ENCODE peak calls at places on chromosomes 3 and 15, in four cellular contexts. D is tibial nerve, M is mucosa of descending colon, V is adrenal gland. H is an unnamed sample. For H3K4me1, the result is how much of the 10 kb centered on the place peaks cover.

GRCh38 chr15:41647269-41647668 is 12.9 kb upstream of the MGA start:
- DNase-seq in D (no peak), M (no peak), V (no peak), H (no peak)

GRCh38 chr3:16482770-16483531 is 30.5 kb downstream of the RFTN1 start:
- DNase-seq in D (no peak), M (peak), V (peak), H (no peak)

GRCh38 chr3:127383656-127384179 is 95.9 kb upstream of the PRR20G start:
- DNase-seq in D (no peak), M (no peak), V (no peak), H (no peak)

GRCh38 chr3:60841355-60841754 is 409.9 kb downstream of the FHIT start:
- DNase-seq in D (no peak), M (no peak), V (peak), H (no peak)

GRCh38 chr15:85627245-85627935 is 167.3 kb downstream of the KLHL25 start:
- DNase-seq in D (no peak), M (no peak), V (no peak), H (no peak)

GRCh38 chr3:60240558-60240957 is 1010.7 kb downstream of the FHIT start:
- DNase-seq in D (no peak), M (peak), V (no peak), H (no peak)

GRCh38 chr3:106699093-106699492 is 678.1 kb upstream of the CCDC54 start:
- DNase-seq in D (no peak), M (no peak), V (no peak), H (no peak)

GRCh38 chr3:73719413-73719831 is 94.7 kb upstream of the PDZRN3 start:
- DNase-seq in D (no peak), M (no peak), V (no peak), H (no peak)

GRCh38 chr3:101303089-101303731 is 17.2 kb downstream of the IMPG2 start:
- DNase-seq in D (no peak), M (no peak), V (no peak), H (no peak)

GRCh38 chr15:72889545-72889944 is 106.0 kb upstream of the ADPGK start:
- DNase-seq in D (no peak), M (no peak), V (no peak), H (no peak)

GRCh38 chr15:51405646-51406194 is 64.3 kb downstream of the GLDN start:
- DNase-seq in D (no peak), M (no peak), V (no peak), H (no peak)

DNA sequence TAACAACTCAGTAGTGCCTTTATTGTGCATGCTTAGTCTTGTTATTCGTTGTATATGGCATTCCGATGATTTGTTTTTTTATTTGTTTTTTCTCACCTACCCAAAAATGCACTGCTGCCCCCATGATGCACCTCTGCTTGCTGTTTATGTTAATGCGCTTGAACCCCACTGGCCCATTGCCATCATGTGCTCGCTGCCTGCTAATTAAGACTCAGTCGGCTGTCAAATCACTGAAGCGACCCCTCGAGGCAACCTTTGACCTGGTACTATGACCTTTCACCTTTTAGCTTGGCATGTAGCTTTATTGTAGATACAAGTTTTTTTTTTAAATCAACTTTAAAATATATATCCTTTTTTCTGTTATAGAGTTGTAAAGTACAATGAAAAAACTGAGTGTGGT is 177.8 kb downstream of the MBNL1 start:
- DNase-seq in D (no peak), M (no peak), V (no peak), H (no peak)
- H3K4me1 ChIP-seq in D (half or more), M (under half), V (under half), H (half or more)

GRCh38 chr15:88913017-88913849 is at the start of gene MFGE8:
- DNase-seq in D (peak), M (peak), V (peak), H (peak)
- H3K4me1 ChIP-seq in D (half or more), M (under half), V (under half), H (under half)

DNA sequence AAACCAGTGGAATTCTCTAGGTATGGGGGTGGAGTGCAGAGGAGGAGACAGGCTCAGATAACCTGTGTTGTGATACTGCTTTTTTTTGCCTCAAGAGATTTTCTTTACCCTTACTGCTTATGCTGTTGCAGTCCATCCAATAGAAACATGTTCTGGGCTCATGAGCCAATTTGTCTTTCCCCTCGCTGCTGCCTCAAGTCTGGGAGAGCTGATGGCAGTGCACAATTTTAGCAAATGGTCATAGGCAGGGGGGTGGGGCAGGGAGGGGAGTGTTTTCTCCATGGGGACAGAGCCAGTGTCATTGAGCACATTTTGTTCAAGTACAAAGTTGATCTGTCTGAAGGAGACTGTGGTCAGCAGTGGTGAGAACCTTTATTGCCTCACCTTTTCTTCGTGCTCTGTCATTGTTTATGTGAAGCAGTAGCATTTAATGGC is 134.9 kb downstream of the MBNL1 start:
- DNase-seq in D (peak), M (no peak), V (peak), H (peak)
- H3K4me1 ChIP-seq in D (half or more), M (under half), V (half or more), H (half or more)

DNA sequence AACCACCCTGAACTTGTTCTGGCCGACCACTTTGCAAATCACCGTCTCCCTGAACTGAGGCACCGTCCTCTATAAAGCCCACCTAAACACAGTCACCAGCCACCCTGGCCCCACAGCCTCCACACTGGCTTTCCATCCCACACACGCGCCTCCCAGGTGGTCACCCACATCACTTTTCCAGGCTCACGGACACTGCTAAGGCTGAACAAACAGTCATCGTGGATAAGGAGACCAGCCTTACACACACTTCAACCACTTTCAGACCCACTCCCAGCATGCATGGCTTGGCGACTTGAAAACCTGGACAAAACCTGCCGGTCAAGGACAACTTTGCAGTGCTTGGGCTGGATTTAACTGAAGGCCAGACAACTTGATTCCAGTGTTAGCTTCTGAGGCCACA is 8.4 kb downstream of the CHSY1 start:
- DNase-seq in D (no peak), M (no peak), V (no peak), H (no peak)
- H3K4me1 ChIP-seq in D (half or more), M (under half), V (under half), H (half or more)

DNA sequence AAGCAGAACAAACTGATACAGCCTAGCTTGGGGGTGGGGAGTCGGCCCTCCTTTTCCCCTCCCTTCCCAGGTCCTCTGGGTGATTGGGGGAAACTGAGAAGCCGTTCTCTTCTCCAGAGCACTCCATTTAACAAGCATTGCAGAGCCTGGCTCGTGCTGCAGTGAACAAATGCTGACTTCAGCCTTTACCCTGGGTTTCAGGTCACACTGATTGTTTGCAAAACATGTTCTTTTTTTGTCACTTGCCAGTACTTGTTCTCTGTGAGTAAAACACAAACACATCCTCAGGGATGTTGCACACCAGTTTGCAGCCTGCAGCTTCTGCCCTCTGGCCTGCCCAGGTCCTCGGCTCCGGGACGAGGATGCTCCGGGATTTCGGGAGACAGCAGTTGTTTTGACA is 132.8 kb downstream of the PGPEP1L start:
- DNase-seq in D (no peak), M (no peak), V (no peak), H (no peak)
- H3K4me1 ChIP-seq in D (half or more), M (under half), V (under half), H (under half)